ENCODE peak calls at places on chromosomes 11 and 22, in four cellular contexts. S is K562, R is WTC11, A is HepG2. P is an unnamed sample.

GRCh38 chr11:35218956-35219355 is 80.0 kb downstream of the CD44 start:
- DNase-seq in S (no peak), R (no peak), A (no peak), P (no peak)

GRCh38 chr11:67418476-67419281 is 3.2 kb downstream of the CARNS1 start:
- DNase-seq in S (no peak), R (no peak), A (no peak), P (no peak)

GRCh38 chr11:77406396-77406795 is 67.5 kb downstream of the PAK1 start:
- DNase-seq in S (no peak), R (no peak), A (no peak), P (no peak)

GRCh38 chr11:63099555-63099954 is 44.5 kb downstream of the SLC22A24 start:
- DNase-seq in S (no peak), R (no peak), A (no peak), P (no peak)

GRCh38 chr11:74570266-74571061 is 21.9 kb upstream of the POLD3 start:
- DNase-seq in S (peak; percentile 74), R (peak; percentile 53), A (peak; percentile 57), P (no peak)

GRCh38 chr22:35337932-35338331 is 38.2 kb downstream of the TOM1 start:
- DNase-seq in S (no peak), R (no peak), A (no peak), P (no peak)

GRCh38 chr11:113952588-113952987 is 22.3 kb upstream of the HTR3A start:
- DNase-seq in S (no peak), R (no peak), A (no peak), P (no peak)

GRCh38 chr11:10628506-10629236 is 60.2 kb upstream of the LYVE1 start:
- DNase-seq in S (no peak), R (no peak), A (no peak), P (no peak)

GRCh38 chr11:11786234-11786633 is 55.5 kb upstream of the USP47 start:
- DNase-seq in S (no peak), R (no peak), A (no peak), P (no peak)

GRCh38 chr22:21038405-21038804 is 6.0 kb upstream of the SLC7A4 start:
- DNase-seq in S (no peak), R (no peak), A (no peak), P (no peak)

GRCh38 chr11:69351460-69351859 is 57.5 kb downstream of the MYEOV start:
- DNase-seq in S (no peak), R (no peak), A (no peak), P (no peak)

GRCh38 chr11:122189259-122189658 is 73.2 kb upstream of the BLID start:
- DNase-seq in S (no peak), R (no peak), A (no peak), P (no peak)

GRCh38 chr11:84691830-84692229 is 935.3 kb downstream of the DLG2 start:
- DNase-seq in S (no peak), R (no peak), A (no peak), P (no peak)

GRCh38 chr11:74493816-74494630 is 499 bp upstream of the LIPT2 start:
- DNase-seq in S (no peak), R (no peak), A (no peak), P (peak; percentile 2)

GRCh38 chr22:23969071-23969470 is 2.4 kb downstream of the DDTL start:
- DNase-seq in S (peak; percentile 1), R (no peak), A (no peak), P (no peak)
- TF ChIP-seq CREM in S (no peak), R (no peak), A (no peak), P (no peak)

GRCh38 chr11:120774591-120775386 is 249.1 kb upstream of the TBCEL start:
- DNase-seq in S (no peak), R (no peak), A (no peak), P (no peak)

GRCh38 chr11:120778692-120779490 is 245.0 kb upstream of the TBCEL start:
- DNase-seq in S (no peak), R (no peak), A (no peak), P (no peak)

GRCh38 chr11:120773501-120774031 is 250.3 kb upstream of the TBCEL start:
- DNase-seq in S (peak; percentile 33), R (no peak), A (no peak), P (peak; percentile 89)

GRCh38 chr11:120775986-120776682 is 247.8 kb upstream of the TBCEL start:
- DNase-seq in S (no peak), R (no peak), A (no peak), P (no peak)

GRCh38 chr11:120776683-120777010 is 247.3 kb upstream of the TBCEL start:
- DNase-seq in S (no peak), R (no peak), A (no peak), P (no peak)
- TF ChIP-seq CREM in S (no peak), R (no peak), A (no peak), P (no peak)

GRCh38 chr22:38841211-38841610 is 2.6 kb downstream of the NPTXR start:
- DNase-seq in S (no peak), R (no peak), A (no peak), P (no peak)
- TF ChIP-seq CREM in S (no peak), R (no peak), A (no peak), P (no peak)

GRCh38 chr11:76205252-76206076 is 838 bp downstream of the WNT11 start:
- DNase-seq in S (no peak), R (no peak), A (no peak), P (no peak)
- TF ChIP-seq CREM in S (no peak), R (no peak), A (no peak), P (no peak)

GRCh38 chr22:37626144-37626543 is 13.3 kb upstream of the SH3BP1 start:
- DNase-seq in S (no peak), R (no peak), A (no peak), P (no peak)
- TF ChIP-seq CREM in S (no peak), R (no peak), A (no peak), P (no peak)

DNA sequence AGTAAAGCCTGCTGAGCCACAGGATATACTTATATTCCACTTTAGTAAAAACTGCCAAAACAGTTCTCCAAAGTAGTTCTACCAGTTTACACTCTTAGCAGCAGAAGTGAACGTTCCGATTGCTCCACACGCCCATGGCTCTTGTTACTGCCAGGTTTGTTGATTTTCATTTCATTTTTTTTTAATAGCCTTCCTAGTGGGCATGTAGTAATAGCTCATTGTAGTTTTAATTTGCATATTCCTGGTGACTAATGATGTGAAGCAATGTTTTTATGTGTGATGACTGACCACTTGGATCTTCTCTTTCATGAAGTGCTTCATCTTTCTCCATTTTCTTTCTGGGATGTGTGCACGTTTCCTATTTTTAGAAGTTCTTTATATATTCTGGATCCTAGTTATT is 4.8 kb upstream of the C11orf97 start:
- DNase-seq in S (no peak), R (no peak), A (no peak), P (no peak)
- TF ChIP-seq CREM in S (no peak), R (no peak), A (no peak), P (no peak)

DNA sequence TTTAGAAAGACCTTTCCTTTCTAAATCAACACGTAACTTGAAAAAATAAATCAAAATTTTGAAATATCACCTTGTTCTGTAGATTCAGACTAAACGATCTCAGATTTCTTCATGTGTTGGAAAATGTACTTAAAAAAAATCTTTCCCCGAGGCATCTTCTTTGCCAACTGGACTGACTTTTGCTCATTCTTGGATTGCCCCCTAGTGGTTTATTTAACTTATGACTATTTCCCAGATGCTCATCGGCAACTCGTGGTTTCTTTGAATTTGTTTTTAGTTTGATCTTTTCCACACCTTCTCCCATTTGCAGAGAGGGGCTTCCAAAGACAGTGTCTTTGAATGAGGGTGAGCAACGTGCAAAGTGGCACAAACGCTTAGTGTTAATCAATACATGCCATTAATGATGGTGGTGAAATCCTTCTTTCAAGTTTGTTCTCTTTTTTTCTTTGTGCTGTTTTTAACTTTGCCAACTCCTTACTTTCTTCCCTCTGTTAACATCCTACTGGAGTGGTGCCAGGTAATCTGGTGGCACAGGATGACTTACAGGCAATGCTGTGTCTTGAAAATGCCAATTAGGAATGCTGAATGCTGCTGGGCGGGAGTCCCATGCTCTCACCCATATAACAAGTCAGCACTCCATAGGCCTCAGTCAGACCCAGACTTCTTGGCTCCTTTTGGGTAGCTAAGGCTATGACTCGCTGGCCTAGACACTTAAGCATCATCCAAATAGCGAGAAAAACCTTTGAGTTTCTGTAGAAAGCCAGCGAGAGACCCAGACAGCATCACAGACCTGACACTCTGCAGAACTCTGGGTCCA is 18.3 kb downstream of the PRSS23 start:
- DNase-seq in S (peak; percentile 49), R (no peak), A (peak; percentile 42), P (peak; percentile 7)
- TF ChIP-seq CREM in S (no peak), R (no peak), A (no peak), P (no peak)

GRCh38 chr11:86591631-86592030 is 80.8 kb downstream of the ME3 start:
- DNase-seq in S (no peak), R (no peak), A (no peak), P (no peak)

GRCh38 chr11:86592047-86592564 is 80.3 kb downstream of the ME3 start:
- DNase-seq in S (no peak), R (no peak), A (no peak), P (no peak)

GRCh38 chr11:86594746-86595145 is 77.7 kb downstream of the ME3 start:
- DNase-seq in S (no peak), R (no peak), A (no peak), P (no peak)

GRCh38 chr11:86593833-86594232 is 78.6 kb downstream of the ME3 start:
- DNase-seq in S (no peak), R (no peak), A (no peak), P (no peak)

DNA sequence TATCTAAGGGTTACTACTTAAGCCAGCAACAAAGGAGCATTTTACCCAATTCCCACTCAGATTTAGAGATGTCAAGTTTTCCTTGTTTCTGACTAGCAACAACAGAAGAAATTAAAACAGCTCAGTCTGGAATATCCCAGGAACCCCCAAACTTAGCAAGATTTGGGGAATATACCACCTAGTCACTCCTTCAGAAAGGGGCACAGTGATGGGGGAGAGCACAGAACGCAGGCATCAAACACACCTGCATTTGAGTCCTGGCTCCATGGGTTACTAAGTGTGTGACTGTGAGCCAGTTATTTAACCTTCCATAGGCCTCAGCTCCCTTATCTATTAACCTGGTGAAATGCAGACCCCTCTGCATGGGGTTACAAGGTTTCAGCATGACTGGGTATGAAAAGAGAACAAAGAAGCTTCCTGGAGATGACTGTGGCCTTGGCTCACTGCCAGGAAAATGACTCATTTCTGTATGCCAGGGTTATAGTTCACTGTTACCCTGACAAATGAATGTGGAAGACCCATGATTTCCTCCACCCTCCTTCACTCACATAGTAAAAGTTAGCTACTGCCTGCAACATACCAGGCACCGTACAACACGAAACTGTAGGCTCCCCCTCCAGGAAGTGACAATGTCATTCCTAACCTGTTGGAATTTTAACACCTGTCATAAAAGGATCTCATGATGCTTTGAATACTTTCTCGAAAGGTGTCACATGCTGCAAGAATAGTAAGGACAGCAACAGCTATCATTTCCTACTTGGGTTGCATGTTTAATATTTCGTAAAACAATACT is 79.6 kb downstream of the ME3 start:
- DNase-seq in S (peak; percentile 62), R (no peak), A (peak; percentile 98), P (peak; percentile 96)
- TF ChIP-seq CREM in S (peak; percentile 28), R (no peak), A (peak; percentile 50), P (peak; percentile 68)

P was measured in GM12878.